ENCODE peak calls at places on chromosomes 4 and X, in eight cellular contexts. J, C, D, N, W, F, K and Z are unnamed samples.

GRCh38 chr4:23888421-23889319 is 1.2 kb downstream of the PPARGC1A start:
- DNase-seq in J (peak), C (no peak), D (no peak), N (peak), W (no peak), F (peak), K (no peak), Z (no peak)

GRCh38 chr4:154720123-154720522 is 23.7 kb upstream of the LRAT start:
- DNase-seq in J (no peak), C (no peak), D (no peak), N (peak), W (no peak), F (peak), K (no peak), Z (no peak)

GRCh38 chr4:139015948-139016451 is 419 bp downstream of the NOCT start:
- DNase-seq in J (peak), C (peak), D (peak), N (no peak), W (peak), F (no peak), K (no peak), Z (no peak)

GRCh38 chrX:44748014-44748413 is 95.8 kb upstream of the DUSP21 start:
- DNase-seq in J (peak), C (no peak), D (no peak), N (peak), W (no peak), F (peak), K (no peak), Z (no peak)

GRCh38 chr4:150367326-150367725 is 214.6 kb upstream of the MAB21L2 start:
- DNase-seq in J (no peak), C (no peak), D (no peak), N (no peak), W (no peak), F (no peak), K (no peak), Z (no peak)

GRCh38 chr4:150211821-150212445 is 133.7 kb downstream of the DCLK2 start:
- DNase-seq in J (no peak), C (no peak), D (no peak), N (no peak), W (no peak), F (no peak), K (no peak), Z (no peak)

GRCh38 chrX:86039625-86040568 is 7.5 kb downstream of the CHM start:
- DNase-seq in J (no peak), C (peak), D (no peak), N (no peak), W (no peak), F (no peak), K (no peak), Z (no peak)

GRCh38 chr4:108919229-108919893 is 156.5 kb upstream of the ETNPPL start:
- DNase-seq in J (no peak), C (no peak), D (no peak), N (no peak), W (no peak), F (no peak), K (no peak), Z (no peak)

GRCh38 chr4:26992657-26993361 is 132.2 kb downstream of the STIM2 start:
- DNase-seq in J (peak), C (no peak), D (no peak), N (no peak), W (peak), F (peak), K (peak), Z (no peak)

GRCh38 chr4:48017108-48017527 is 546 bp downstream of the NIPAL1 start:
- DNase-seq in J (peak), C (peak), D (peak), N (peak), W (peak), F (peak), K (peak), Z (peak)

GRCh38 chrX:12137982-12138365 is 299 bp upstream of the FRMPD4 start:
- DNase-seq in J (peak), C (no peak), D (no peak), N (peak), W (no peak), F (no peak), K (no peak), Z (peak)

GRCh38 chrX:44974462-44974861 is 101.5 kb downstream of the KDM6A start:
- DNase-seq in J (peak), C (no peak), D (no peak), N (peak), W (peak), F (peak), K (no peak), Z (no peak)

GRCh38 chr4:72312032-72312650 is 256.9 kb downstream of the ADAMTS3 start:
- DNase-seq in J (peak), C (peak), D (peak), N (peak), W (peak), F (peak), K (no peak), Z (no peak)

GRCh38 chr4:54813674-54814073 is 155.9 kb downstream of the KIT start:
- DNase-seq in J (no peak), C (no peak), D (no peak), N (no peak), W (no peak), F (no peak), K (no peak), Z (no peak)

GRCh38 chr4:139858436-139859225 is 193.0 kb downstream of the MGST2 start:
- DNase-seq in J (no peak), C (no peak), D (no peak), N (no peak), W (no peak), F (no peak), K (peak), Z (no peak)

GRCh38 chrX:112819013-112819635 is 21.5 kb downstream of the AMOT start:
- DNase-seq in J (peak), C (no peak), D (no peak), N (peak), W (no peak), F (peak), K (no peak), Z (no peak)

GRCh38 chr4:159484861-159485260 is 382.0 kb downstream of the RAPGEF2 start:
- DNase-seq in J (no peak), C (no peak), D (no peak), N (peak), W (no peak), F (peak), K (no peak), Z (no peak)

GRCh38 chr4:15920723-15921591 is 17.6 kb downstream of the FGFBP1 start:
- DNase-seq in J (peak), C (peak), D (peak), N (peak), W (peak), F (peak), K (no peak), Z (no peak)

GRCh38 chrX:102517331-102517730 is 792 bp upstream of the TMSB15A start:
- DNase-seq in J (peak), C (no peak), D (no peak), N (peak), W (peak), F (peak), K (no peak), Z (no peak)

GRCh38 chr4:105133976-105134375 is 12.7 kb upstream of the TET2 start:
- DNase-seq in J (no peak), C (no peak), D (no peak), N (no peak), W (no peak), F (no peak), K (no peak), Z (no peak)

GRCh38 chrX:74251006-74251930 is 52.7 kb upstream of the ZCCHC13 start:
- DNase-seq in J (no peak), C (no peak), D (no peak), N (peak), W (peak), F (peak), K (no peak), Z (no peak)

GRCh38 chr4:16532240-16532990 is 306.1 kb upstream of the TAPT1 start:
- DNase-seq in J (peak), C (no peak), D (no peak), N (peak), W (peak), F (peak), K (no peak), Z (no peak)

DNA sequence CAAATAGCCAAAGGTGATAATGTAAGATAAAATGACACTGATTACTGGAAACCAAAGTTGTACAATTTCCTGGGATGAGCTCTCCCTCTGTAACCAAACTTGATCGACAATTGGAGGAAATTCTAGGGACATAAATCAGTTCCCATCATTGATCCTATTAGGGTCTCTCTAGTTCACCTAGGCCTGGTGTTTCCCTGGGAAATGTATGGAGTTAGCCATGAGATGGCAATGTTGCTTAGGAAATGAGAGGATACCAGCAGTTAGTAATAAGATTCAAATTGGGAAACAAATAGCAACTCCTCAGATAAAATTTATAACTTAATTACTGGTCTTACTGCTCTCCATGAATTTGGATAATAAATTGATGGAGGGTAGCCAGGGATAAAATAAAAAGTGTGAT is 52.2 kb downstream of the SPATA18 start:
- DNase-seq in J (no peak), C (no peak), D (no peak), N (peak), W (peak), F (peak), K (no peak), Z (no peak)
- TF ChIP-seq CTCF in J (peak), C (no peak), D (no peak), N (peak), W (no peak), F (no peak), K (no peak), Z (no peak)

GRCh38 chr4:602559-602942 is 22.8 kb upstream of the PDE6B start:
- DNase-seq in J (no peak), C (peak), D (peak), N (peak), W (no peak), F (peak), K (peak), Z (peak)
- TF ChIP-seq CTCF in J (no peak), C (peak), D (peak), N (peak), W (peak), F (peak), K (peak), Z (peak)

GRCh38 chr4:165355900-165356300 is 22.9 kb upstream of the CPE start:
- DNase-seq in J (peak), C (no peak), D (no peak), N (peak), W (peak), F (peak), K (no peak), Z (peak)
- TF ChIP-seq CTCF in J (peak), C (peak), D (peak), N (peak), W (peak), F (peak), K (peak), Z (no peak)

GRCh38 chr4:169010125-169011023 is at the start of gene CBR4:
- DNase-seq in J (peak), C (peak), D (peak), N (peak), W (peak), F (peak), K (peak), Z (peak)
- TF ChIP-seq CTCF in J (no peak), C (peak), D (peak), N (peak), W (peak), F (peak), K (peak), Z (peak)

DNA sequence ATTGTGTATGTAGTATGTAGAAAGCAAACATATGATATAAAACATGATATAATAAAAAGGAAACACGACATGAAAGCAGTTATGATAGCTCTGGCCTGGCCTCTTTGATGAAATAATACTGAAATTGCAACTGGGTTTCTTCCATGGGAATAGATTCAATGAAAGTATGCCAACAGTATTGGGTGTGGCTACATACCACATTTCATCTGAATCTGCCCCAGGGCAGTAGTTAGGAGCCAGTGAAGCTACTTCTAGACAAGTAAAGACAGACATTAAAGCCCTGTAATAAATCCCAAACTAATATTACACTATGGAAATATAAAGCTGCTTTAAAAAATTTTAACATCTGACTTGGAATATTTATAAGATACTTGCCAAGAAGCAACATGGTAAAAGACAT is 207.3 kb downstream of the FBXW7 start:
- DNase-seq in J (no peak), C (no peak), D (no peak), N (peak), W (no peak), F (peak), K (no peak), Z (no peak)
- TF ChIP-seq CTCF in J (no peak), C (no peak), D (no peak), N (no peak), W (no peak), F (no peak), K (no peak), Z (no peak)

GRCh38 chrX:46554942-46555341 is 9.7 kb upstream of the ZNF674 start:
- DNase-seq in J (peak), C (no peak), D (no peak), N (peak), W (peak), F (peak), K (no peak), Z (no peak)
- TF ChIP-seq CTCF in J (no peak), C (peak), D (peak), N (peak), W (no peak), F (no peak), K (no peak), Z (no peak)

GRCh38 chr4:30718889-30719252 is 1.3 kb upstream of the PCDH7 start:
- DNase-seq in J (peak), C (no peak), D (no peak), N (peak), W (peak), F (peak), K (peak), Z (no peak)
- TF ChIP-seq CTCF in J (peak), C (peak), D (no peak), N (peak), W (no peak), F (peak), K (no peak), Z (no peak)

DNA sequence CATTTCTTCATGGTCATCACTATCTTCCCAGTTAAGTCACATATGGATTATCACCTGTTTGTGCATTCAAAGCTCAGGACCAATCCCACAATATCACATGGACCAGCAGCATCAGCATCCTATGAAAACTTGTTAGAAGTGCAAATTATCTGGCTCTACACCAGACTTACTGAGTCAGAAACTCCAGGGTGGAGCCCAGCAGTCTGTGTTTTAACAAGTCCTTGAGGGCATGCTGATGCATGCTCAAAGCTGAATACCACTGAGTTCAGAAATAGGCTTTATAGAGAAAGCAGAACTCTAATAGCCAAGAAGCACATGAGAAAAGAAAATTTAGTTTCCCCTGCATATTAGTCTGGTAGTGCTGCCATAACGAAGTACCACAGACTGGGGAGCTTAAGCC is 62.4 kb upstream of the GABRQ start:
- DNase-seq in J (no peak), C (no peak), D (no peak), N (peak), W (no peak), F (peak), K (no peak), Z (no peak)
- TF ChIP-seq CTCF in J (no peak), C (no peak), D (no peak), N (no peak), W (no peak), F (no peak), K (no peak), Z (no peak)

GRCh38 chrX:153740631-153741222 is 16.1 kb downstream of the ABCD1 start:
- DNase-seq in J (no peak), C (no peak), D (no peak), N (no peak), W (no peak), F (no peak), K (no peak), Z (peak)

GRCh38 chrX:153741446-153741845 is 16.8 kb downstream of the ABCD1 start:
- DNase-seq in J (no peak), C (no peak), D (no peak), N (no peak), W (no peak), F (no peak), K (no peak), Z (no peak)

GRCh38 chrX:153739754-153740486 is 15.3 kb downstream of the ABCD1 start:
- DNase-seq in J (no peak), C (no peak), D (no peak), N (peak), W (no peak), F (peak), K (no peak), Z (no peak)

GRCh38 chrX:153746359-153746758 is 17.7 kb upstream of the PLXNB3 start:
- DNase-seq in J (no peak), C (no peak), D (no peak), N (no peak), W (no peak), F (no peak), K (no peak), Z (no peak)

GRCh38 chrX:153744210-153745066 is 19.6 kb upstream of the PLXNB3 start:
- DNase-seq in J (no peak), C (peak), D (no peak), N (no peak), W (peak), F (no peak), K (no peak), Z (no peak)
- TF ChIP-seq CTCF in J (peak), C (no peak), D (peak), N (no peak), W (peak), F (peak), K (peak), Z (peak)

GRCh38 chr4:18813771-18814170 is 792.2 kb upstream of the LCORL start:
- DNase-seq in J (no peak), C (no peak), D (no peak), N (no peak), W (no peak), F (no peak), K (no peak), Z (no peak)

GRCh38 chr4:18815081-18815778 is 793.7 kb upstream of the LCORL start:
- DNase-seq in J (no peak), C (no peak), D (no peak), N (no peak), W (no peak), F (no peak), K (no peak), Z (no peak)

GRCh38 chr4:18816228-18816891 is 794.8 kb upstream of the LCORL start:
- DNase-seq in J (no peak), C (no peak), D (no peak), N (no peak), W (no peak), F (no peak), K (no peak), Z (no peak)

GRCh38 chr4:18813055-18813454 is 791.5 kb upstream of the LCORL start:
- DNase-seq in J (no peak), C (no peak), D (no peak), N (no peak), W (no peak), F (no peak), K (no peak), Z (no peak)

GRCh38 chr4:18815779-18816173 is 794.2 kb upstream of the LCORL start:
- DNase-seq in J (no peak), C (no peak), D (no peak), N (no peak), W (no peak), F (no peak), K (no peak), Z (no peak)
- TF ChIP-seq CTCF in J (no peak), C (no peak), D (no peak), N (no peak), W (no peak), F (no peak), K (no peak), Z (no peak)